ENCODE peak calls at places on chromosomes 4 and X, in four cellular contexts. P is fibroblast of lung, K is SK-N-SH, J is lower lobe of right lung. T is an unnamed sample. For H3K4me1 and H3K36me3, the result is how much of the 10 kb centered on the place peaks cover.

GRCh38 chr4:163554870-163555465 is 60.5 kb downstream of the TMA16 start:
- DNase-seq in J (no peak), K (peak), P (peak), T (no peak)

GRCh38 chr4:118877797-118878196 is 10.9 kb upstream of the SYNPO2 start:
- DNase-seq in J (no peak), P (no peak), K (no peak), T (no peak)

GRCh38 chr4:88900432-88900831 is 156.6 kb downstream of the FAM13A start:
- DNase-seq in P (peak), J (no peak), K (no peak), T (no peak)

GRCh38 chr4:174450452-174450851 is 71.8 kb downstream of the HPGD start:
- DNase-seq in J (no peak), P (no peak), K (no peak), T (no peak)

GRCh38 chr4:18401868-18402267 is 380.3 kb upstream of the LCORL start:
- DNase-seq in J (no peak), K (no peak), P (no peak), T (no peak)

GRCh38 chrX:104488811-104489210 is 77.2 kb upstream of the IL1RAPL2 start:
- DNase-seq in J (no peak), P (no peak), K (no peak), T (no peak)

GRCh38 chr4:6142935-6143602 is 57.3 kb downstream of the JAKMIP1 start:
- DNase-seq in P (no peak), K (no peak), J (no peak), T (no peak)

GRCh38 chr4:99136329-99136728 is 7.8 kb downstream of the ADH4 start:
- DNase-seq in J (no peak), P (no peak), K (no peak), T (no peak)

GRCh38 chr4:1331591-1332353 is 15.2 kb upstream of the UVSSA start:
- DNase-seq in K (no peak), P (no peak), J (no peak), T (no peak)

GRCh38 chr4:3773552-3774001 is 7.4 kb downstream of the ADRA2C start:
- DNase-seq in J (no peak), P (no peak), K (no peak), T (peak)

GRCh38 chrX:65034641-65035450 is 58.6 kb upstream of the ZC4H2 start:
- DNase-seq in P (peak), J (peak), K (peak), T (peak)

GRCh38 chrX:100995469-100995868 is 26.0 kb downstream of the ARL13A start:
- DNase-seq in K (no peak), P (peak), J (no peak), T (no peak)

GRCh38 chrX:110215411-110215810 is 102.5 kb downstream of the AMMECR1 start:
- DNase-seq in J (no peak), P (no peak), K (no peak), T (no peak)

GRCh38 chr4:72858328-72858727 is 211.2 kb downstream of the COX18 start:
- DNase-seq in P (peak), J (no peak), K (no peak), T (no peak)

GRCh38 chr4:179536694-179537093 is 2094.5 kb upstream of the AGA start:
- DNase-seq in J (no peak), P (no peak), K (no peak), T (no peak)

GRCh38 chr4:165136529-165136928 is 23.9 kb upstream of the TMEM192 start:
- DNase-seq in K (no peak), J (no peak), P (no peak), T (no peak)

GRCh38 chrX:8044861-8045434 is 117.7 kb upstream of the PNPLA4 start:
- DNase-seq in K (no peak), P (peak), J (no peak), T (no peak)

GRCh38 chr4:158170691-158171455 is 2.0 kb downstream of the GASK1B start:
- DNase-seq in P (peak), K (no peak), J (peak), T (peak)

GRCh38 chr4:153747406-153747805 is 12.4 kb downstream of the RNF175 start:
- DNase-seq in K (no peak), J (no peak), P (no peak), T (no peak)

GRCh38 chr4:84179413-84179812 is 319.7 kb downstream of the NKX6-1 start:
- DNase-seq in K (no peak), J (no peak), P (no peak), T (no peak)

GRCh38 chrX:123607806-123608205 is 125.0 kb downstream of the THOC2 start:
- DNase-seq in K (no peak), P (no peak), J (no peak), T (no peak)
- H3K4me1 ChIP-seq in K (under half), P (under half), J (under half), T (under half)

GRCh38 chrX:129318375-129318774 is 204.9 kb downstream of the SMARCA1 start:
- DNase-seq in P (peak), K (peak), J (no peak), T (peak)
- TF ChIP-seq CTCF in P (no peak), K (peak), J (no peak), T (peak)

DNA sequence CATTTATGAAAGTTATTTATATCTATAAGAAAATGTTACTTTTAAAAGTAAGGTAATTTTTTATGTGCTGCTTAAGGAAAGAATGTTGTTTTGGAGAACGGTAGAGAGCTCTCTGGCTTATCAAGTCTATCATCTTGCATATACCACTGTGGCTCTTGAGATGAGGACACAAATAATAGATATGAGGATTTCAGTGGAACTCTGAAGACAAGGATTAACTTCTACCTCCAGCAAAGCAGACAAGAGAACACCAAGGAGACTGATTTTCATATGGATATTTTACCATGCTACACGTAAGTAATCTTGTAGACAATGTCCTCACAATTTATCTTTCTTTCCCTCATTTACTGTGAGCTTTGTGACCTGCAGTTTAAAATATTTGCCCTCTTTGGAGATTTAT is 557.5 kb upstream of the NDST4 start:
- DNase-seq in J (no peak), K (no peak), P (no peak), T (no peak)
- H3K36me3 ChIP-seq in J (under half), K (under half), P (under half), T (under half)

DNA sequence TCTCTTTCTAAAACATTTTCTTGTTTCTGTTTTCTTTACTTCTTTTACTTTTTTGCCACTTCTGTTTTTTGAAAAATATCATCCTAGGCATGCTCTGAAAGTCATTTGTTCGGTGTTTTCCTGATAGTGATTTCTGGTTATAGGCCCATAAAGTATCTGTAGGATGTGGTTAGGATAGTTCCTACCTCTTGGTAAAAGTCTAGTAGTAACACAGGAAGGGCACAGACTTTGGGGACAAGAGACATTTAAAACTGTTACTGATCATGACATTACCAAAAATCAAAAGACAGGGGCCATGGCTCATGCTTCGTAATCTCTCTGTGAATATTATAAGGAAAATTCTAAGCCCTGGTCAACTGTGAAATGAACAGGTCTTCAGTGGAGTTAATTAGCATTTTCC is 44.8 kb downstream of the FHL1 start:
- DNase-seq in J (no peak), K (no peak), P (no peak), T (no peak)
- H3K4me1 ChIP-seq in J (under half), K (under half), P (under half), T (under half)